ENCODE peak calls at places on chromosomes 13 and 19, in six cellular contexts. L is A549; K is iPS DF 19.7; O is activated naive CD4-positive, alpha-beta T cell treated with anti-CD3 and anti-CD28 coated beads for 36 hours; Z is stimulated activated CD4-positive, alpha-beta T cell treated with anti-CD3 and anti-CD28 coated beads, Interleukin-12 subunit alpha, Interleukin-12 subunit beta, amount 100 ng/mL, for 4 hours; P is HS-5. Y is an unnamed sample.

GRCh38 chr19:50387176-50387867 is 3.2 kb downstream of the POLD1 start:
- DNase-seq in O (no peak), L (no peak), P (peak), K (no peak), Z (no peak), Y (peak)

GRCh38 chr13:85896516-85897450 is 97.6 kb upstream of the SLITRK6 start:
- DNase-seq in O (no peak), P (no peak), K (peak), Z (no peak), L (peak), Y (no peak)

GRCh38 chr13:28494861-28495585 is at the start of gene FLT1:
- DNase-seq in Z (peak), L (no peak), K (peak), P (no peak), O (peak), Y (peak)

GRCh38 chr13:31614704-31615103 is 124.6 kb upstream of the RXFP2 start:
- DNase-seq in P (no peak), L (no peak), O (no peak), Z (no peak), K (no peak), Y (no peak)

GRCh38 chr13:78319101-78319627 is 284.2 kb downstream of the POU4F1 start:
- DNase-seq in P (no peak), L (no peak), K (no peak), O (no peak), Z (no peak), Y (no peak)

GRCh38 chr19:6765738-6766356 is 1.4 kb downstream of the SH2D3A start:
- DNase-seq in P (no peak), L (peak), K (peak), O (peak), Z (no peak), Y (no peak)

GRCh38 chr19:16268676-16269319 is 55.8 kb upstream of the KLF2 start:
- DNase-seq in L (no peak), K (no peak), P (no peak), Z (peak), O (peak), Y (no peak)

GRCh38 chr13:109862627-109863026 is 76.2 kb upstream of the IRS2 start:
- DNase-seq in Z (no peak), P (no peak), O (no peak), K (no peak), L (no peak), Y (peak)

GRCh38 chr19:5595745-5596144 is 26.8 kb downstream of the SAFB2 start:
- DNase-seq in L (no peak), P (no peak), Z (no peak), K (no peak), O (no peak), Y (no peak)

GRCh38 chr19:37342753-37343152 is 28.1 kb upstream of the ZNF527 start:
- DNase-seq in K (no peak), L (no peak), Z (no peak), O (no peak), P (no peak), Y (no peak)

GRCh38 chr19:32407004-32407992 is 1.7 kb downstream of the DPY19L3 start:
- DNase-seq in P (no peak), L (no peak), Z (no peak), K (no peak), O (no peak), Y (peak)

GRCh38 chr19:17540174-17540573 is 15.3 kb upstream of the COLGALT1 start:
- DNase-seq in L (no peak), K (no peak), O (no peak), P (no peak), Z (no peak), Y (no peak)

GRCh38 chr13:105670179-105671015 is 865.1 kb downstream of the EFNB2 start:
- DNase-seq in P (no peak), O (no peak), K (no peak), L (peak), Z (no peak), Y (no peak)

GRCh38 chr13:71477735-71478134 is 389.3 kb downstream of the DACH1 start:
- DNase-seq in Z (no peak), L (no peak), O (no peak), K (no peak), P (no peak), Y (no peak)

GRCh38 chr13:99467764-99468163 is 33.5 kb upstream of the TM9SF2 start:
- DNase-seq in P (peak), O (no peak), L (peak), Z (no peak), K (no peak), Y (no peak)

GRCh38 chr19:10691178-10691881 is 9.9 kb upstream of the QTRT1 start:
- DNase-seq in P (no peak), Z (no peak), K (no peak), O (no peak), L (no peak), Y (no peak)

GRCh38 chr19:1401138-1401888 is at the start of gene GAMT:
- DNase-seq in Z (peak), P (no peak), K (no peak), L (no peak), O (peak), Y (peak)

GRCh38 chr13:107360010-107360409 is 792.1 kb upstream of the ARGLU1 start:
- DNase-seq in O (no peak), L (no peak), K (no peak), Z (no peak), P (no peak), Y (no peak)

GRCh38 chr13:27359203-27359821 is 65.1 kb upstream of the GTF3A start:
- DNase-seq in L (peak), P (no peak), O (peak), K (no peak), Z (peak), Y (peak)

GRCh38 chr13:43852923-43853404 is 26.6 kb downstream of the CCDC122 start:
- DNase-seq in K (no peak), O (no peak), L (no peak), P (no peak), Z (no peak), Y (no peak)

GRCh38 chr13:41608779-41609178 is 151.4 kb downstream of the RGCC start:
- DNase-seq in P (no peak), Z (no peak), O (no peak), L (no peak), K (no peak), Y (no peak)

GRCh38 chr19:51547397-51548212 is 16.1 kb upstream of the SIGLEC6 start:
- DNase-seq in K (no peak), O (no peak), L (no peak), Z (no peak), P (no peak), Y (no peak)

GRCh38 chr13:110047511-110047910 is 259.4 kb downstream of the COL4A1 start:
- DNase-seq in Z (no peak), O (no peak), P (no peak), L (no peak), K (no peak), Y (peak)

GRCh38 chr13:76500894-76501293 is 385.3 kb downstream of the KCTD12 start:
- DNase-seq in Z (no peak), P (no peak), K (no peak), L (no peak), O (no peak), Y (no peak)

GRCh38 chr19:31145909-31146453 is 203.3 kb downstream of the TSHZ3 start:
- DNase-seq in O (no peak), L (no peak), Z (no peak), P (no peak), K (no peak), Y (no peak)

Y was measured in cardiac muscle cell.